ENCODE peak calls at places on chromosomes 11 and 22, in four cellular contexts. J is GM12878, V is IMR-90, E is K562. L is an unnamed sample.

GRCh38 chr11:74380746-74381439 is 17.3 kb downstream of the PGM2L1 start:
- DNase-seq in J (no peak), E (no peak), V (no peak), L (peak)

GRCh38 chr11:61361237-61361636 is 445 bp downstream of the CYB561A3 start:
- DNase-seq in V (no peak), E (no peak), J (no peak), L (no peak)

GRCh38 chr11:65992056-65992455 is 9.9 kb downstream of the EIF1AD start:
- DNase-seq in J (no peak), V (no peak), E (no peak), L (no peak)

GRCh38 chr22:45977551-45978274 is 751 bp upstream of the WNT7B start:
- DNase-seq in E (no peak), V (peak), J (no peak), L (peak)

GRCh38 chr11:32210601-32211000 is 119.7 kb downstream of the RCN1 start:
- DNase-seq in J (no peak), V (peak), E (no peak), L (peak)

GRCh38 chr11:61510980-61511373 is 2.4 kb downstream of the LRRC10B start:
- DNase-seq in E (no peak), V (no peak), J (no peak), L (no peak)

GRCh38 chr11:127006311-127006710 is 5.7 kb upstream of the KIRREL3 start:
- DNase-seq in J (no peak), V (peak), E (no peak), L (no peak)

GRCh38 chr22:37904572-37905533 is 1.2 kb upstream of the MICALL1 start:
- DNase-seq in E (peak), J (no peak), V (peak), L (peak)

DNA sequence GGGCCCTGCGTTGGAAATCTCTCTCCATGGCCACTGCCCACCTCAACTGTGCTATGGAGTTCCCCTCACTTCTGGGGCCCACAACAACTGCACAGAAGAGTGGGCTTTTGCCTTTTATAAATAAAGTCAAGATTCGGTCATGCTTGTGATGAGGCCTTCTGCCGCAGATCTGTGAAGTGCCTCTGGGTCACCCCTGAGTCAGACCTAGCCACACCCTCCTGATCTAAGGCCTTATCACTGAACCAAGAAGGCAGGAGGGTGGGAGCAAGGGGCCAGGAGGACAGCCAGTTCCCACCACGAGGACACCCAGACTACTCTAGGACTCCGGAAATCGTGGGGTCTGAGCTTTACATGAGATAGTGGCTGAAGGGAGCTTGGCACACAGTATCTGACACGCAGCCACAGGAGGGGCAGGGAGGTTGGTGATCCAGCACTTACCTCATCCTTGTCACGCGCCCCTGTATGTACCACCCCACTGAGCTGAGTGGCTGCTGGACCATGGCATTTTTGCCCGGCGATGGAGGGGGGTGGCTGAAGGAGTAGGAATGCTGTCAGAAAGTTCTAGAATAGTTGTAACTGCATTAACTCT is 115.7 kb downstream of the ABTB2 start:
- DNase-seq in J (no peak), E (peak), V (peak), L (peak)
- TF ChIP-seq ELK1 in J (no peak), E (no peak), V (no peak), L (no peak)

DNA sequence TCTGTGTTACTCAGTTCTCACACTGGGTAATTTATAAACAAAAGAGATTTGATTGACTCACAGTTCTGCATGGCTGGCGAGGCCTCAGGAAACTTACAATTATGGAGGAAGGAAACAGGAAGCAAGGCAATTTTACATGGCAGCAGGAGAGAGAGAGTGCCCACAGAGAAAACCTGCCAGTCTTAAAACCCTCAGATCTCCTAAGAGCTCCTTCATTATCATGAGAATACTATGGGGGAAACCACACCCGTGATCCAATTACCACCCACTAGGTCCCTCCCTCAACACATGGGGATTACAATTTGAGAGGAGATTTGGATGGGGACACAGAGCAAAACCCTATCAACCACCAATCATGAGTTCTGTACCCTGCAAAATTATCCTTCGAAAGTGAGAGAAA is 1180.8 kb downstream of the JRKL start:
- DNase-seq in J (no peak), V (no peak), E (no peak), L (no peak)
- TF ChIP-seq ELK1 in J (no peak), V (no peak), E (no peak), L (no peak)

GRCh38 chr22:43828711-43829447 is 16.8 kb upstream of the EFCAB6 start:
- DNase-seq in J (no peak), V (peak), E (no peak), L (no peak)
- TF ChIP-seq ELK1 in J (no peak), V (no peak), E (no peak), L (no peak)

DNA sequence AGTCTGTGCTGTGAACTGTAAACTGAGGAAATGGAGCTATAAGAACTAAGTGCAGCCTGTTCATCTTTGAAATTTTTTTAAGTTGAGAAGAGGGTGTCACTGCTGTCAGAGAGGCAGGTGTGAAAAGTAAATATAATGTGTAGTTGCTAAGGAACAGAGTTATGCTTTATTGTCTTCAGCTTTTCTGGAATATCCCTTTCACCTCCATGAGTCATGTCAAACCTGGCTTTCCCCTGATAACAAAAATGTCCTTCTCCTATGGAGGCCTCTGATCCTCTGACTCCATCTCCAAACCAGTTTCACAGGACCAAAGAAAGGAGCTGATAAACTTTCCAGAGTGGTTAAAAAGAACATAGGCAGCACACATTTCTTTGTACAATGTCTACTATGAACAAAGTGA is 12.8 kb upstream of the MUC15 start:
- DNase-seq in J (no peak), V (no peak), E (no peak), L (no peak)
- TF ChIP-seq ELK1 in J (no peak), V (no peak), E (no peak), L (no peak)

DNA sequence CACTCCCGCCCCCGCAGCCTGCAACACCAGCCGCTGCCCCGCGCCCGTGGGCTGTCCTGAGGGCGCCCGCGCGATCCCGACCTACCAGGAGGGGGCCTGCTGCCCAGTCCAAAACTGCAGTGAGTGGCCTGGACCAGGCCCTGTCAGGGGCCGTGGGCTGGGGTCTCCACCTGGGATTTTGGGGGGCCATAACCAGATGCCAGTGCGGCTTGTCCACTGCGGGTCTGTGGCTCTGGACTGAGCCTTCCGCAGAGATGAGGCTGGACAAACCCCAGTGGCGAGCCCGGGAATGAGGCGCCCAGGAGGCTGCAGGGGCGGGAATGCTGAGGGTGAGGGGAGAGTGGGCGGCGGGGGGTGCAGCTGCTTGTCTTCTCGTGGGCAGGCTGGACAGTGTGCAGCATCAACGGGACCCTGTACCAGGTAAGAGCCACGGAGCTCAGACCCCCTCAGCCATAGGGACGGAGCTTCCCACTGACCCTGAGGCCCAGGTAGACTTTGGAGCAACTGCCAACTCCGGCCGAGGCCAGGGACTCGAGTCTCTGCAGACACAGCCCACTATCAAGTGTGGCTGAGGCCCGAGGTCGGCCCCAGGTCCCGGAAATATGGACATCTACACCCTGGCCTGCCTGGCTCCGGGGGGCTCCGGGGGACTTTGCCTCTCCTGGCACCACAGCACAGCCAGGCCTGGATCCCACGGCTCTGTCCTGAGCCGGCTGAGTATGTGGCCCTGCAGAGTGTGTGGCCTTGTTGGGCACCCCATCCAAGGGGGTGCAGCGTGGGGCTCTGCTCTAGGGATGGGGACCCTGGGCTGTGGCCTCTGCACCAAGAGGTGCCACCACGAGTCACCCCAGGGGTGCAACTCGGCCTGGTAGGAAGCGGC is 24.7 kb upstream of the MUC5B start:
- DNase-seq in E (no peak), V (no peak), J (no peak), L (no peak)
- TF ChIP-seq ELK1 in E (no peak), V (no peak), J (no peak), L (no peak)

GRCh38 chr22:42388130-42388797 is 43.9 kb downstream of the NFAM1 start:
- DNase-seq in J (no peak), E (peak), V (peak), L (no peak)

GRCh38 chr22:42389137-42389536 is 43.1 kb downstream of the NFAM1 start:
- DNase-seq in V (no peak), J (no peak), E (no peak), L (no peak)

GRCh38 chr22:42384506-42384905 is 47.7 kb downstream of the NFAM1 start:
- DNase-seq in J (no peak), E (no peak), V (no peak), L (no peak)

GRCh38 chr22:42385691-42386090 is 46.5 kb downstream of the NFAM1 start:
- DNase-seq in J (no peak), E (no peak), V (no peak), L (no peak)

DNA sequence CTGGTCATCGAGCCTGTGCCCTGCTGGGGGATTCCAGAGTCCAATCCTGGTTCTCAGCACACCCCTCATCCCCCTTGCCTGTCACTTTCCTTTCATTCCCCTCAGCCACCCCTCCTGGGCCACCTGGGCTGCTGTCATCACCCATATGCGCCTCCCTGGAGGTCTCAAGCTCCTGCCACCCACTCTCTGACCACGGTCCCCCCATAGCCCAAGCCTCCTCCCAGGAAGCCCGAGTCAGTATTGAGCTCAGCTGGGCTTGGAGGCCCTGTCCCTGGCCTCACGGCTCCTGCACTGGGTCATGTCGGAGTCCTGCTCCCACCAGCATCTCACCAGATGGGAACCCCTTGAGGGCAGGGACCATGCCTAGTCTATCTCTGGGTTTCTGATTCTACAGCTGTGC is 44.6 kb downstream of the NFAM1 start:
- DNase-seq in V (no peak), J (no peak), E (no peak), L (no peak)
- TF ChIP-seq ELK1 in V (no peak), J (no peak), E (no peak), L (no peak)

GRCh38 chr11:44623321-44623715 is 57.9 kb downstream of the CD82 start:
- DNase-seq in E (no peak), V (no peak), J (no peak), L (no peak)

GRCh38 chr11:44622190-44622650 is 56.8 kb downstream of the CD82 start:
- DNase-seq in E (no peak), V (no peak), J (no peak), L (no peak)

GRCh38 chr11:44623716-44624491 is 58.4 kb downstream of the CD82 start:
- DNase-seq in E (no peak), V (peak), J (no peak), L (no peak)

GRCh38 chr11:44621784-44622183 is 56.3 kb downstream of the CD82 start:
- DNase-seq in E (no peak), J (no peak), V (no peak), L (no peak)

DNA sequence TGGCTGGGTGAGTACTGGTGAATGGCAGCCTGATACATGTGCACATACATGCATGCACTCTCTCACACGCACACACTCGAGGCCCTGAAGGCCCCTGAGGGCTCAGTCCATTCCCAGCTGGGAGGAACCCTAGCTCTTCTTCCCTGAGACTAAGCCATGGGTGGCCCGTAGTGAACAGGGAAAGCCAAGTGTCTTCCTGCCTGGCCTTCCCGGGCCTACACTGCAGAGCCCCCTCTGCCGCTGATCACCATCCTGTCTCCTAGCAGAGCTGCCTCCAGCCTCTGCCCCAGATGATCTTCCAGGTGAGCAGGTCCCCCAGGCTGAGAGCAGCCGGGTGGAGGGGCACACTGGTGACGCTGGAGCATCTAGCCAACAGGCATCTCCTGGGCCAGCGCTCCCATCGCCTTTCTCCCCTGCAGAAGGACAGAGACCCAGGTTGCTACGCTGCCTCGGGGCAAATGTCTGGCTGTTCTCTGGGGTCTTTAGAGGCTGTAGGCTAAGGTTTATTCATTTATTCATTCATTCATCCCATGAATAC is 57.3 kb downstream of the CD82 start:
- DNase-seq in E (no peak), V (no peak), J (no peak), L (no peak)
- TF ChIP-seq ELK1 in E (no peak), V (no peak), J (no peak), L (no peak)

GRCh38 chr11:122486793-122487495 is 168.6 kb upstream of the UBASH3B start:
- DNase-seq in J (no peak), E (no peak), V (peak), L (peak)

GRCh38 chr11:122487669-122488068 is 167.9 kb upstream of the UBASH3B start:
- DNase-seq in J (no peak), V (no peak), E (no peak), L (no peak)

GRCh38 chr11:122488892-122489291 is 166.6 kb upstream of the UBASH3B start:
- DNase-seq in J (no peak), E (no peak), V (no peak), L (no peak)

GRCh38 chr11:122494171-122494570 is 161.4 kb upstream of the UBASH3B start:
- DNase-seq in J (no peak), V (peak), E (no peak), L (no peak)

GRCh38 chr11:122491486-122491885 is 164.0 kb upstream of the UBASH3B start:
- DNase-seq in E (no peak), V (peak), J (no peak), L (no peak)
- TF ChIP-seq ELK1 in E (no peak), V (no peak), J (no peak), L (no peak)

L was measured in A549.